ENCODE peak calls at places on chromosomes 7 and 10, in five cellular contexts. O is lung, A is IMR-90, R is OCI-LY7, M is stomach. J is an unnamed sample.

GRCh38 chr10:51667992-51668689 is 31.3 kb downstream of the CSTF2T start:
- DNase-seq in O (no peak), A (peak; percentile 55), R (no peak), M (no peak), J (no peak)

GRCh38 chr7:142553216-142553615 is 196.1 kb upstream of the PRSS1 start:
- DNase-seq in O (no peak), A (no peak), R (no peak), M (no peak), J (no peak)

GRCh38 chr7:50377356-50377755 is 72.8 kb downstream of the FIGNL1 start:
- DNase-seq in O (no peak), A (no peak), R (no peak), M (no peak), J (no peak)

GRCh38 chr10:7533657-7534479 is 123.0 kb upstream of the SFMBT2 start:
- DNase-seq in O (no peak), A (no peak), R (no peak), M (no peak), J (no peak)

GRCh38 chr7:78039791-78040776 is 241.5 kb downstream of the PHTF2 start:
- DNase-seq in O (no peak), A (no peak), R (peak; percentile 50), M (peak; percentile 31), J (no peak)

GRCh38 chr7:106038916-106039315 is 73.2 kb downstream of the SYPL1 start:
- DNase-seq in O (no peak), A (no peak), R (no peak), M (no peak), J (no peak)

GRCh38 chr7:149799397-149800168 is 26.2 kb upstream of the ZNF467 start:
- DNase-seq in O (peak; percentile 35), A (no peak), R (peak; percentile 63), M (peak; percentile 56), J (no peak)

GRCh38 chr7:52764502-52765169 is 270.8 kb upstream of the POM121L12 start:
- DNase-seq in O (no peak), A (no peak), R (no peak), M (no peak), J (no peak)

GRCh38 chr10:27687808-27688207 is 57.8 kb downstream of the MKX start:
- DNase-seq in O (no peak), A (no peak), R (no peak), M (no peak), J (no peak)

GRCh38 chr7:154792436-154793055 is 210.4 kb downstream of the PAXIP1 start:
- DNase-seq in O (no peak), A (no peak), R (no peak), M (no peak), J (no peak)

GRCh38 chr10:24519950-24520349 is 203.7 kb downstream of the ARHGAP21 start:
- DNase-seq in O (no peak), A (peak; percentile 5), R (no peak), M (no peak), J (no peak)

GRCh38 chr10:74177140-74177677 is 26.2 kb downstream of the ADK start:
- DNase-seq in O (peak; percentile 39), A (peak; percentile 17), R (peak; percentile 43), M (no peak), J (peak; percentile 51)

GRCh38 chr10:13725594-13725993 is 138.8 kb downstream of the PRPF18 start:
- DNase-seq in O (no peak), A (no peak), R (no peak), M (no peak), J (no peak)

GRCh38 chr10:105714728-105715127 is 1073.6 kb downstream of the SORCS3 start:
- DNase-seq in O (no peak), A (no peak), R (no peak), M (no peak), J (no peak)

GRCh38 chr7:39458346-39458745 is 107.9 kb upstream of the YAE1 start:
- DNase-seq in O (no peak), A (no peak), R (no peak), M (no peak), J (no peak)

GRCh38 chr7:27179503-27180430 is 5.3 kb downstream of the HOXA11 start:
- DNase-seq in O (peak; percentile 52), A (peak; percentile 45), R (peak; percentile 64), M (peak; percentile 47), J (peak; percentile 69)

GRCh38 chr7:87452279-87452678 is 23.2 kb downstream of the ABCB4 start:
- DNase-seq in O (no peak), A (no peak), R (no peak), M (no peak), J (no peak)

GRCh38 chr7:1646391-1646790 is 23.7 kb upstream of the ELFN1 start:
- DNase-seq in O (no peak), A (no peak), R (no peak), M (no peak), J (no peak)

GRCh38 chr10:114041166-114041565 is 2.5 kb upstream of the ADRB1 start:
- DNase-seq in O (no peak), A (no peak), R (no peak), M (no peak), J (no peak)
- H3K4me3 ChIP-seq in O (no peak overlapping the region), A (no peak overlapping the region), R (no peak overlapping the region), M (no peak overlapping the region), J (no peak overlapping the region)

DNA sequence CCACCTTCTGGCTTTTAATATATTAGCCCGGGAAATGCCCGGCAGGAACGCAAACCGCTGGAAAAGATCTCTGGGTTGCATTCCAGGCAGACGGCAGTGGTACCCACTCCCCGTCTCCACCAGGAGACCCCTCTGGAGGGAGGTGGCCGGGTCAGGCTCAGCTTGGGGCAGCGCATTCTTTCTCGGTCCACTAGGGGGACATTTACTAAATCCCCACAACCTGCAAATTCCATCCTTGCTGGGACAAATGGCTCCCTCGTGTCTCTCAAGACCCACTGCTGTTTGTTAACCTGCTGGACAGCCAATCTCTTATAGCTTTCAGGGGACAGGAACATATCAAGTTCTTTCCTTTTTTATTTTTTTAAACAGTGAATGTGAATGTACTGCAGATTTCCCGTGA is 45.8 kb upstream of the CARD11 start:
- DNase-seq in O (no peak), A (peak; percentile 6), R (peak; percentile 40), M (no peak), J (no peak)
- TF ChIP-seq CTCF in O (no peak), A (no peak), R (peak; percentile 74), M (peak; percentile 31), J (no peak)

DNA sequence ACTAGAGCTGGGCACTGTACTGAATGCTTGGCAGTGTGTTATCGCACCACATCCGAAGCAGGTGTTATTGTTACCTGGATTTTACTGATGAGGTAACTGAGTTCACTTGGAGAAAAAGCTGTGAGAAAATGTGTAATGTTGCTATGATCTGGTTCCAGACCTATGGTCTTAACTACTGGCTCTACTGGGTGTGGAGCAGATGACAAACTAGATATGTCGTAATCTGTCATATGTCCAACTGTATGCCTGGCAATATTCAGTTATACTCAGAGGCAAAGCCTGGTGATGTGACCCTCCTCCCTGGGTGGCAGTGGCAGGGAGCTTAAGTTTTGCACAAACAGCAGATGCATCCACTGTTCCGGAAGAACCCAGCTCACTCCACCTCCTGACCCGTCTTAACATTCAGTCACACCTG is 23.5 kb downstream of the SCD start:
- DNase-seq in O (no peak), A (peak; percentile 27), R (no peak), M (no peak), J (no peak)
- H3K4me3 ChIP-seq in O (no peak overlapping the region), A (no peak overlapping the region), R (no peak overlapping the region), M (no peak overlapping the region), J (no peak overlapping the region)

GRCh38 chr7:70193514-70193913 is 595.2 kb downstream of the AUTS2 start:
- DNase-seq in O (no peak), A (peak; percentile 1), R (peak; percentile 70), M (no peak), J (no peak)
- TF ChIP-seq CTCF in O (no peak), A (peak; percentile 10), R (peak; percentile 80), M (no peak), J (no peak)

GRCh38 chr7:2802082-2802481 is 42.0 kb downstream of the GNA12 start:
- DNase-seq in O (no peak), A (peak; percentile 70), R (no peak), M (no peak), J (no peak)
- H3K4me3 ChIP-seq in O (no peak overlapping the region), A (no peak overlapping the region), R (no peak overlapping the region), M (no peak overlapping the region), J (no peak overlapping the region)

GRCh38 chr10:110137142-110137545 is 70.3 kb upstream of the MXI1 start:
- DNase-seq in O (no peak), A (peak; percentile 78), R (peak; percentile 83), M (no peak), J (no peak)
- TF ChIP-seq CTCF in O (peak; percentile 81), A (peak; percentile 89), R (peak; percentile 98), M (peak; percentile 79), J (no peak)

DNA sequence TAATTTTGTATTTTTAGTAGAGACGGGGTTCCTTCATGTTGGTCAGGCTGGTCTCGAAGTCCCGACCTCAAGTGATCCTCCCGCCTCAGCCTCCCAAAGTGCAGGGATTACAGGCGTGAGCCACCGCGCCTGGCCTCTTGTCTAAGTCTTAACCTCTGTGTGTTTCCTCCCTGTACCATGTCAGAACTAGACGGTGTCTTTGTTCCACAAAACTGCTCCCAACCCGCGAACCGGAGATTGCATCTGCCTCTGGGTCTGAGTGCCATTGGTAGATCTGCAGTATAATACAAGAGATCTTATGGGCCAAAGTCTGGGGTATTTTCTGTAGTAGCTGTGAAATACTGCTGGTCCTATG is 1.3 kb upstream of the EEF1AKMT2 start:
- DNase-seq in O (no peak), A (no peak), R (no peak), M (no peak), J (no peak)
- H3K4me3 ChIP-seq in O (no peak overlapping the region), A (no peak overlapping the region), R (peak overlapping the region; percentile 80), M (no peak overlapping the region), J (no peak overlapping the region)